ENCODE peak calls at places on chromosomes 5 and 9, in nine cellular contexts. C, I, A, R, X, P, G, Y and M are unnamed samples.

GRCh38 chr9:85521331-85522197 is 220.2 kb downstream of the AGTPBP1 start:
- DNase-seq in A (peak; percentile 34), P (no peak), I (no peak), C (no peak), Y (no peak), R (peak; percentile 71), G (no peak), X (no peak), M (peak; percentile 11)

GRCh38 chr5:38433160-38433861 is 123.1 kb downstream of the LIFR start:
- DNase-seq in G (no peak), X (peak; percentile 4), R (no peak), C (no peak), I (no peak), A (peak; percentile 99), P (no peak), Y (no peak), M (peak; percentile 92)

GRCh38 chr9:76452839-76453238 is 6.1 kb upstream of the GCNT1 start:
- DNase-seq in X (peak; percentile 60), G (no peak), C (no peak), P (no peak), I (no peak), Y (no peak), A (peak; percentile 27), R (no peak), M (no peak)

GRCh38 chr5:74630387-74631087 is 10.0 kb downstream of the ENC1 start:
- DNase-seq in A (no peak), R (no peak), I (no peak), P (no peak), G (no peak), C (no peak), X (no peak), Y (no peak), M (peak; percentile 87)

GRCh38 chr5:84688566-84688965 is 303.9 kb upstream of the EDIL3 start:
- DNase-seq in Y (no peak), R (no peak), I (no peak), P (no peak), X (no peak), G (no peak), C (no peak), A (peak; percentile 90), M (peak; percentile 22)

GRCh38 chr9:80410106-80410505 is 838.3 kb downstream of the TLE4 start:
- DNase-seq in X (no peak), P (no peak), R (no peak), A (peak; percentile 6), C (peak; percentile 14), G (no peak), I (no peak), Y (no peak), M (no peak)

GRCh38 chr9:114406441-114406840 is 18.7 kb upstream of the AKNA start:
- DNase-seq in C (no peak), I (no peak), Y (no peak), G (no peak), A (no peak), X (no peak), R (no peak), P (no peak), M (no peak)

GRCh38 chr5:169512385-169512784 is 71.2 kb upstream of the SPDL1 start:
- DNase-seq in X (no peak), Y (no peak), I (no peak), C (peak; percentile 22), A (no peak), G (no peak), R (no peak), P (no peak), M (no peak)